ENCODE peak calls at places on chromosomes 12 and 14, in nine cellular contexts. U is fibroblast of villous mesenchyme, O is IMR-90, A is fibroblast of lung, Q is psoas muscle, V is upper lobe of right lung, P is pancreas, D is OCI-LY7, E is stomach. C is an unnamed sample.
A peak's percentile ranks its signal among the peaks of the same experiment; 100 is the strongest.

GRCh38 chr12:130066742-130067141 is 95.5 kb upstream of the FZD10 start:
- DNase-seq in P (no peak), V (peak; percentile 19), D (no peak), O (no peak), Q (no peak), A (no peak), U (no peak), E (no peak), C (no peak)

GRCh38 chr14:66543996-66544395 is 36.0 kb downstream of the GPHN start:
- DNase-seq in E (no peak), D (no peak), Q (no peak), V (no peak), P (no peak), A (no peak), O (no peak), U (no peak), C (no peak)

GRCh38 chr12:27003421-27004311 is 10.5 kb downstream of the TM7SF3 start:
- DNase-seq in A (no peak), V (no peak), U (peak; percentile 66), O (no peak), P (no peak), Q (no peak), D (peak; percentile 62), E (no peak), C (no peak)

GRCh38 chr12:31363416-31363809 is 37.5 kb upstream of the SINHCAF start:
- DNase-seq in E (no peak), D (peak; percentile 27), A (no peak), Q (no peak), V (no peak), O (no peak), U (no peak), P (no peak), C (no peak)

GRCh38 chr14:31933716-31934115 is 143.4 kb upstream of the ARHGAP5 start:
- DNase-seq in Q (no peak), V (no peak), E (no peak), P (no peak), D (no peak), U (peak; percentile 81), A (no peak), O (peak; percentile 36), C (no peak)

GRCh38 chr14:104694991-104695659 is 5.7 kb downstream of the INF2 start:
- DNase-seq in O (no peak), U (no peak), P (no peak), E (peak; percentile 59), A (no peak), V (no peak), Q (no peak), D (no peak), C (no peak)

GRCh38 chr12:56645201-56645716 is 525 bp downstream of the ATP5F1B start:
- DNase-seq in D (peak; percentile 40), A (peak; percentile 26), E (no peak), P (no peak), V (no peak), O (no peak), U (no peak), Q (peak; percentile 61), C (no peak)

GRCh38 chr12:111546758-111547383 is 52.2 kb downstream of the ATXN2 start:
- DNase-seq in V (no peak), D (no peak), Q (no peak), U (peak; percentile 48), P (no peak), A (peak; percentile 25), O (peak; percentile 26), E (no peak), C (no peak)

GRCh38 chr12:10959777-10960176 is 20.7 kb upstream of the TAS2R14 start:
- DNase-seq in Q (no peak), E (no peak), P (no peak), U (no peak), O (no peak), V (no peak), A (peak; percentile 30), D (no peak), C (no peak)

GRCh38 chr12:78189656-78190055 is 359.0 kb downstream of the NAV3 start:
- DNase-seq in O (peak; percentile 48), U (peak; percentile 30), Q (no peak), P (no peak), D (no peak), A (peak; percentile 60), V (no peak), E (no peak), C (no peak)

GRCh38 chr12:11853126-11853525 is 203.7 kb downstream of the ETV6 start:
- DNase-seq in U (no peak), E (no peak), Q (no peak), A (no peak), D (no peak), V (no peak), O (no peak), P (no peak), C (no peak)

GRCh38 chr14:105313381-105314286 is 914 bp upstream of the PACS2 start:
- DNase-seq in U (no peak), E (peak; percentile 43), P (peak; percentile 27), A (no peak), O (no peak), D (peak; percentile 41), Q (peak; percentile 73), V (no peak), C (no peak)

GRCh38 chr12:22722081-22722480 is 97.1 kb downstream of the ETNK1 start:
- DNase-seq in A (no peak), P (no peak), U (no peak), E (no peak), V (no peak), O (no peak), Q (no peak), D (no peak), C (no peak)

GRCh38 chr12:11499802-11500201 is 104.4 kb upstream of the PRB2 start:
- DNase-seq in Q (no peak), P (no peak), E (no peak), O (no peak), V (no peak), U (no peak), A (no peak), D (no peak), C (no peak)

GRCh38 chr12:122081108-122081696 is 2.6 kb downstream of the MLXIP start:
- DNase-seq in U (no peak), Q (no peak), P (no peak), A (peak; percentile 79), O (no peak), E (no peak), D (no peak), V (no peak), C (no peak)

GRCh38 chr12:104171785-104172563 is 34.0 kb upstream of the NFYB start:
- DNase-seq in E (no peak), O (no peak), V (no peak), P (no peak), D (no peak), Q (no peak), A (no peak), U (no peak), C (no peak)

GRCh38 chr14:100104006-100104352 is 38.8 kb downstream of the EVL start:
- DNase-seq in A (no peak), P (no peak), V (no peak), U (no peak), D (no peak), Q (no peak), E (no peak), O (no peak), C (no peak)

GRCh38 chr14:101182476-101182875 is 279.0 kb upstream of the RTL1 start:
- DNase-seq in V (no peak), D (no peak), A (no peak), U (no peak), O (no peak), E (peak; percentile 10), P (no peak), Q (no peak), C (no peak)

GRCh38 chr12:107884769-107885694 is 110.5 kb downstream of the ASCL4 start:
- DNase-seq in E (peak; percentile 67), A (peak; percentile 55), O (peak; percentile 49), D (peak; percentile 68), Q (no peak), P (peak; percentile 17), V (peak; percentile 69), U (peak; percentile 48), C (peak; percentile 33)

GRCh38 chr12:9851927-9852326 is 17.2 kb downstream of the CLEC2B start:
- DNase-seq in P (no peak), D (no peak), V (no peak), O (no peak), E (no peak), U (no peak), A (no peak), Q (no peak), C (no peak)

GRCh38 chr14:53509845-53510244 is 356.7 kb upstream of the DDHD1 start:
- DNase-seq in D (no peak), Q (peak; percentile 69), E (no peak), V (no peak), A (peak; percentile 99), U (peak; percentile 98), O (peak; percentile 70), P (no peak), C (no peak)

GRCh38 chr12:47798481-47798948 is 21.2 kb downstream of the HDAC7 start:
- DNase-seq in V (no peak), P (no peak), D (no peak), A (no peak), U (no peak), Q (no peak), O (no peak), E (no peak), C (no peak)

GRCh38 chr12:19183121-19183838 is 53.7 kb downstream of the PLEKHA5 start:
- DNase-seq in E (no peak), D (no peak), P (no peak), Q (no peak), O (peak; percentile 37), V (no peak), A (peak; percentile 55), U (no peak), C (no peak)

GRCh38 chr12:52667509-52667908 is 12.7 kb downstream of the KRT1 start:
- DNase-seq in E (no peak), V (no peak), U (no peak), Q (no peak), P (no peak), A (no peak), D (no peak), O (no peak), C (no peak)
- TF ChIP-seq CTCF in E (no peak), V (peak; percentile 8), U (peak; percentile 45), Q (no peak), P (no peak), A (no peak), D (no peak), O (peak; percentile 17), C (peak; percentile 55)

GRCh38 chr12:1606021-1606622 is 11.7 kb upstream of the FBXL14 start:
- DNase-seq in O (peak; percentile 84), A (peak; percentile 88), P (peak; percentile 85), U (peak; percentile 93), E (peak; percentile 96), V (peak; percentile 96), D (no peak), Q (peak; percentile 93), C (peak; percentile 64)
- H3K4me3 ChIP-seq in O (peak overlapping the region; percentile 34), A (peak overlapping the region; percentile 46), P (peak overlapping the region; percentile 33), U (peak overlapping the region; percentile 36), E (peak overlapping the region; percentile 45), V (peak overlapping the region; percentile 54), D (peak overlapping the region; percentile 52), Q (peak overlapping the region; percentile 68), C (peak overlapping the region; percentile 36)

GRCh38 chr14:24297190-24297964 is 2.2 kb downstream of the DHRS1 start:
- DNase-seq in E (no peak), Q (no peak), U (no peak), A (peak; percentile 20), P (no peak), D (peak; percentile 24), V (no peak), O (peak; percentile 28), C (no peak)
- TF ChIP-seq CTCF in E (peak; percentile 40), Q (peak; percentile 19), U (peak; percentile 46), A (peak; percentile 27), P (no peak), D (peak; percentile 51), V (peak; percentile 27), O (peak; percentile 41), C (peak; percentile 57)

GRCh38 chr12:52965337-52965731 is 16.4 kb downstream of the KRT18 start:
- DNase-seq in O (no peak), D (no peak), U (peak; percentile 54), A (no peak), Q (no peak), V (no peak), P (no peak), E (no peak), C (no peak)
- H3K4me3 ChIP-seq in O (peak overlapping the region; percentile 24), D (no peak overlapping the region), U (peak overlapping the region; percentile 55), A (no peak overlapping the region), Q (no peak overlapping the region), V (peak overlapping the region; percentile 14), P (peak overlapping the region; percentile 43), E (peak overlapping the region; percentile 40), C (no peak overlapping the region)

C was measured in LNCaP clone FGC.